ENCODE peak calls at places on chromosomes 11 and 22, in ten cellular contexts. C is PC-9, D is neuronal stem cell, X is mesenchymal stem cell, F is fibroblast of lung, V is A549, I is PC-3, Q is mammary epithelial cell, L is IMR-90, R is OCI-LY7. G is an unnamed sample.

GRCh38 chr11:63608353-63609345 is 5.6 kb downstream of the PLAAT3 start:
- DNase-seq in C (peak), D (no peak), X (no peak), F (peak), V (no peak), I (no peak), Q (peak), L (peak), R (no peak), G (no peak)

GRCh38 chr22:46267431-46268279 is at the start of gene TTC38:
- DNase-seq in C (peak), D (peak), X (peak), F (peak), V (peak), I (peak), Q (peak), L (peak), R (no peak), G (peak)

GRCh38 chr11:65307298-65308229 is 7.1 kb upstream of the CDC42EP2 start:
- DNase-seq in C (no peak), D (no peak), X (no peak), F (peak), V (no peak), I (no peak), Q (no peak), L (peak), R (no peak), G (no peak)

GRCh38 chr11:125344846-125345705 is 151.0 kb downstream of the FEZ1 start:
- DNase-seq in C (no peak), D (no peak), X (no peak), F (no peak), V (no peak), I (no peak), Q (no peak), L (no peak), R (no peak), G (no peak)

GRCh38 chr22:43277987-43278601 is 65.1 kb downstream of the SCUBE1 start:
- DNase-seq in C (no peak), D (no peak), X (no peak), F (no peak), V (no peak), I (peak), Q (no peak), L (no peak), R (no peak), G (no peak)

GRCh38 chr11:83727251-83727650 is 441.1 kb upstream of the CCDC90B start:
- DNase-seq in C (no peak), D (no peak), X (no peak), F (no peak), V (no peak), I (no peak), Q (no peak), L (no peak), R (no peak), G (no peak)

GRCh38 chr11:86068138-86068861 is 584 bp downstream of the PICALM start:
- DNase-seq in C (no peak), D (peak), X (peak), F (no peak), V (peak), I (peak), Q (peak), L (no peak), R (peak), G (peak)

GRCh38 chr11:102666331-102666957 is 39.1 kb downstream of the MMP27 start:
- DNase-seq in C (peak), D (peak), X (peak), F (peak), V (peak), I (peak), Q (peak), L (peak), R (peak), G (peak)

GRCh38 chr22:46617250-46618103 is 2.7 kb upstream of the GRAMD4 start:
- DNase-seq in C (no peak), D (no peak), X (no peak), F (peak), V (no peak), I (no peak), Q (no peak), L (peak), R (no peak), G (no peak)

GRCh38 chr22:20155330-20156041 is 4.6 kb upstream of the CCDC188 start:
- DNase-seq in C (no peak), D (no peak), X (no peak), F (peak), V (no peak), I (no peak), Q (peak), L (no peak), R (no peak), G (no peak)

GRCh38 chr11:17735823-17736772 is 1.5 kb downstream of the KCNC1 start:
- DNase-seq in C (no peak), D (peak), X (no peak), F (no peak), V (no peak), I (no peak), Q (no peak), L (no peak), R (no peak), G (no peak)

GRCh38 chr22:35301370-35301874 is 1.7 kb downstream of the TOM1 start:
- DNase-seq in C (peak), D (no peak), X (peak), F (peak), V (peak), I (peak), Q (peak), L (peak), R (no peak), G (peak)

GRCh38 chr11:88043149-88043548 is 132.1 kb downstream of the RAB38 start:
- DNase-seq in C (no peak), D (no peak), X (no peak), F (no peak), V (no peak), I (no peak), Q (no peak), L (no peak), R (no peak), G (no peak)

GRCh38 chr11:15779518-15779917 is 576.8 kb downstream of the SOX6 start:
- DNase-seq in C (no peak), D (no peak), X (no peak), F (peak), V (no peak), I (no peak), Q (no peak), L (peak), R (no peak), G (no peak)

GRCh38 chr11:74966651-74967050 is 17.6 kb downstream of the SPCS2 start:
- DNase-seq in C (no peak), D (no peak), X (no peak), F (peak), V (no peak), I (peak), Q (peak), L (no peak), R (no peak), G (no peak)

GRCh38 chr11:33868646-33869461 is 23.0 kb downstream of the LMO2 start:
- DNase-seq in C (no peak), D (no peak), X (no peak), F (no peak), V (no peak), I (no peak), Q (no peak), L (no peak), R (no peak), G (peak)

GRCh38 chr11:114078423-114078822 is 18.9 kb downstream of the ZBTB16 start:
- DNase-seq in C (no peak), D (no peak), X (no peak), F (no peak), V (no peak), I (no peak), Q (no peak), L (no peak), R (no peak), G (peak)

GRCh38 chr11:114076974-114077373 is 17.5 kb downstream of the ZBTB16 start:
- DNase-seq in C (no peak), D (no peak), X (peak), F (no peak), V (no peak), I (no peak), Q (no peak), L (no peak), R (no peak), G (no peak)

GRCh38 chr11:114075891-114076441 is 16.5 kb downstream of the ZBTB16 start:
- DNase-seq in C (no peak), D (peak), X (peak), F (peak), V (peak), I (peak), Q (no peak), L (peak), R (peak), G (peak)

GRCh38 chr11:114079406-114080072 is 20.0 kb downstream of the ZBTB16 start:
- DNase-seq in C (no peak), D (no peak), X (peak), F (no peak), V (no peak), I (no peak), Q (no peak), L (no peak), R (no peak), G (no peak)

DNA sequence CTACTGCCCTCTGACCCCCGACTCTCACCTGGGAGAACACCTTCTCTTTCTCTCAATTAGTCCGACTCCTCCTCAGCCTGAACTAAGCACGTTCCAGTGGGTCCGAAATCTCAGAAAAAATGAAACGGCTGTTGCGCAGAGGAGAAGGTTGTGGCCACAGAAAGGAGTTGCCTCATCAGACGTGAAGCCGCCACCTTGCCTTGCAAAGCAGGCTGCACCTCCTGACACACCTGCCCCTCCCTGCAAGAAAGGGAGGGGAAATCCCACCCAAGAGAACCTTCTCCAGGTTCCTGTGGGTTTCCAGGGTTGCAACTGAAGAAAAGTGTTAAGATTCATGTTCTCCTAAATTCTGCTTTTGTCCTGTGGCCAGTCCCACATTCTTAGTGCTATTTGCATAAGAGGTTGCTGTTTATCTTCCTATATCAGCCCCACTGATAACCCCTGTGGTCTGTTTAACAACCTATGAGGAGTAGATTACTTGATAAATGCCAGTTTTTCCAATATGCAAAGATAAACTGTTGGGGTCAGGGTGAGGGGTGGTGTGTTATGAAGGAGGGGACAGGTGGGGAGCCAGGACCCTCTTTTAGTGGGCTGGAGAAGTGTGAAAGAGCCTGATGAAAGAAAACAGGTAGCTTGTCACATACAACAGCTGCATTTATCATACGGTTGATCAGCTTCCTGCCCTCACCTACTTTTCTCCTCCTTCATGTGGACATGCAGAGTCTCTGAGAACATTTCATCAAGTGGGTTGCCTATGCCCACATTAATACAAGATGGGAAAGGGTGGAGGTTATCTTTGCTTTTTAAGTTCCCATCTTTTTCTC is 18.2 kb downstream of the ZBTB16 start:
- DNase-seq in C (no peak), D (no peak), X (no peak), F (no peak), V (no peak), I (no peak), Q (no peak), L (no peak), R (peak), G (peak)
- H3K4me3 ChIP-seq in C (no peak), D (no peak), X (no peak), F (no peak), V (no peak), I (no peak), Q (no peak), L (no peak), R (no peak), G (no peak)

DNA sequence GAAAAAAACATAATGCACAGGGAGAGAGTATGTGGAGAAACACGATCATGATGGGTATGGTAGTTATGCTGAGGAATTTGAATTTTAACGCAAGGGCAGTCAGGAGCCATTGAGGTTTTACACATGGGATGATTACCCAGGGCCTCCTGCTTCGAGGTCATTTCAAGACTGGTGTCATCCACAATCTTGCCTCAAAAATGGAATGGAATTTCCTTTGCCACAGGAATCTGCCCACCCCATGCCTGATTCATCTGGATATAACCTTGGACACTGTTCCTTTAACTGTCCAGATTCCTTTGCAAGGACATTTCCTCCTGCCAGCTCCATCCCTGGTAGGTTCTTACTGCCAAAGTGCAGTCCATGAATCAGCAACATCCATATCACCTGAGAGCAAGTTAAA is 655.9 kb upstream of the TENM4 start:
- DNase-seq in C (no peak), D (no peak), X (peak), F (peak), V (no peak), I (peak), Q (peak), L (peak), R (no peak), G (no peak)
- H3K4me2 ChIP-seq in C (no peak), D (no peak), X (no peak), F (no peak), V (no peak), I (no peak), Q (peak), L (no peak), R (no peak), G (no peak)

DNA sequence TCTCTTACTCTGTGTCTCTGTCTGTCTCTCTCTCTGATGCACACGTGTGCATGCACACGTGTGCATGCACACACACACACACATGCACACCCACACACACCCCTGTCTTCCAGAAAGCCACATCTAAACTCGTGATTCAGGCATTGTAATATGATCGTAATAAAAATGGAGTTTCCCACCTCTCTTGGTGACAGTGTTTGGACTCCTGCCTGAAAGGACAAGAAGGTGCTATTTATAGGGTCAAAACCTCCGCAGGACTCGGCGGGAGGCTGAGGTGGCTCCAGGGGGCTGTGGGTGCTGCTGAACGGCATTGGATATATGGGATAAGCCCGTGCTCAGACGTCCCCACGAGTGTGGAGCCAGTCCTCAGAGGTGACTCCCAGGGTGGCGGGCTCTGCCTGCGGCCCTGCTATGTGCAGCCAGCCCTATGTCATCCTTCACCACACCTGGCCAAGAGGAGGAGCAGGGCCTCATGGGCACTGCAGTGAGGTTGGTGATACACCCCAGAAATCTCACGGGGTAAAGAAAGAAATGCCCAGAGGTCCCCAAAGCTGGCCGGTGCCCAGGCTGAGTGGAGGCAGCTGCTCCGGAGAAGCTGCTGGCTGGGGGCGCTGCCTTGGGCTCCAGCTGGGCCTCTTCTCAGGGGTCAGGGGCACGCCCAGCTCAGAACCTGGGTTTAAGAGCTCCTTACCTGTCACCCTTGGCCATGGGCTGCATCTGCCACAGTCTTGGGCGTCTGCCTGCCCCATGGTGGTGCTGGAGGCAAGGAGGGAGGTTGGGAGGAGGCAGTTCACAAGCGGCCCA is 5.0 kb upstream of the OSBPL5 start:
- DNase-seq in C (no peak), D (no peak), X (no peak), F (no peak), V (no peak), I (peak), Q (no peak), L (peak), R (no peak), G (no peak)
- H3K4me3 ChIP-seq in C (no peak), D (no peak), X (peak), F (peak), V (no peak), I (peak), Q (no peak), L (peak), R (no peak), G (no peak)

GRCh38 chr11:60774726-60775125 is 10.4 kb upstream of the MS4A10 start:
- DNase-seq in C (no peak), D (no peak), X (no peak), F (no peak), V (no peak), I (no peak), Q (no peak), L (no peak), R (no peak), G (no peak)

GRCh38 chr11:60775420-60775961 is 9.6 kb upstream of the MS4A10 start:
- DNase-seq in C (peak), D (peak), X (peak), F (peak), V (peak), I (peak), Q (peak), L (peak), R (peak), G (peak)

GRCh38 chr11:60776167-60776566 is 9.0 kb upstream of the MS4A10 start:
- DNase-seq in C (no peak), D (no peak), X (no peak), F (no peak), V (no peak), I (no peak), Q (no peak), L (no peak), R (no peak), G (no peak)

GRCh38 chr11:60777572-60777971 is 7.6 kb upstream of the MS4A10 start:
- DNase-seq in C (peak), D (no peak), X (peak), F (peak), V (peak), I (peak), Q (peak), L (peak), R (no peak), G (no peak)

GRCh38 chr11:60777106-60777505 is 8.0 kb upstream of the MS4A10 start:
- DNase-seq in C (peak), D (no peak), X (no peak), F (no peak), V (no peak), I (no peak), Q (no peak), L (no peak), R (no peak), G (no peak)
- H3K4me2 ChIP-seq in C (no peak), D (no peak), X (no peak), F (no peak), V (no peak), I (peak), Q (no peak), L (no peak), R (no peak), G (no peak)

G was measured in hepatocyte.